ENCODE peak calls at places on chromosomes 6 and 20, in seven cellular contexts. G is GM23248, L is astrocyte of the cerebellum, A is body of pancreas, K is mesendoderm, X is prostate gland, Y is cardiac fibroblast. I is an unnamed sample.

GRCh38 chr6:39328066-39328465 is 5.6 kb upstream of the KCNK16 start:
- DNase-seq in L (no peak), K (no peak), G (no peak), A (no peak), Y (no peak), X (no peak), I (no peak)

GRCh38 chr20:44841955-44842354 is 31.6 kb upstream of the RIMS4 start:
- DNase-seq in Y (no peak), X (no peak), G (no peak), L (no peak), K (no peak), A (no peak), I (no peak)

GRCh38 chr20:21522479-21523397 is 8.9 kb upstream of the NKX2-2 start:
- DNase-seq in L (no peak), K (peak; percentile 31), A (peak; percentile 51), G (no peak), Y (no peak), X (no peak), I (no peak)

GRCh38 chr6:31826793-31827285 is 699 bp upstream of the HSPA1B start:
- DNase-seq in Y (peak; percentile 97), G (peak; percentile 91), L (peak; percentile 80), A (peak; percentile 90), K (no peak), X (peak; percentile 94), I (no peak)

GRCh38 chr6:31171931-31172882 is 1.7 kb upstream of the POU5F1 start:
- DNase-seq in L (no peak), A (no peak), Y (no peak), G (no peak), X (no peak), K (peak; percentile 83), I (no peak)

GRCh38 chr6:73579389-73579788 is 58.6 kb upstream of the EEF1A1 start:
- DNase-seq in Y (no peak), L (no peak), G (no peak), X (no peak), A (no peak), K (no peak), I (no peak)

GRCh38 chr6:78810698-78811097 is 56.7 kb upstream of the IRAK1BP1 start:
- DNase-seq in Y (peak; percentile 19), K (no peak), G (peak; percentile 83), L (no peak), X (peak; percentile 95), A (no peak), I (peak; percentile 24)

GRCh38 chr6:11609324-11610071 is 71.9 kb downstream of the TMEM170B start:
- DNase-seq in Y (peak; percentile 96), K (peak; percentile 68), X (no peak), L (peak; percentile 95), A (no peak), G (peak; percentile 96), I (peak; percentile 84)

GRCh38 chr6:122042380-122042779 is 357.1 kb upstream of the HSF2 start:
- DNase-seq in X (no peak), A (no peak), Y (no peak), K (no peak), L (no peak), G (no peak), I (no peak)

GRCh38 chr20:19832875-19833274 is 74.8 kb downstream of the RIN2 start:
- DNase-seq in G (no peak), Y (no peak), X (no peak), L (no peak), K (no peak), A (no peak), I (no peak)

GRCh38 chr6:7617954-7618764 is 28.2 kb downstream of the SNRNP48 start:
- DNase-seq in Y (peak; percentile 97), A (peak; percentile 11), X (peak; percentile 76), L (no peak), G (peak; percentile 94), K (peak; percentile 10), I (peak; percentile 16)

GRCh38 chr6:117472667-117473066 is 9.8 kb upstream of the DCBLD1 start:
- DNase-seq in Y (no peak), K (no peak), L (no peak), X (no peak), A (no peak), G (no peak), I (no peak)

GRCh38 chr20:56552911-56553629 is 20.0 kb downstream of the FAM209B start:
- DNase-seq in G (no peak), X (no peak), A (no peak), K (no peak), Y (no peak), L (no peak), I (no peak)

DNA sequence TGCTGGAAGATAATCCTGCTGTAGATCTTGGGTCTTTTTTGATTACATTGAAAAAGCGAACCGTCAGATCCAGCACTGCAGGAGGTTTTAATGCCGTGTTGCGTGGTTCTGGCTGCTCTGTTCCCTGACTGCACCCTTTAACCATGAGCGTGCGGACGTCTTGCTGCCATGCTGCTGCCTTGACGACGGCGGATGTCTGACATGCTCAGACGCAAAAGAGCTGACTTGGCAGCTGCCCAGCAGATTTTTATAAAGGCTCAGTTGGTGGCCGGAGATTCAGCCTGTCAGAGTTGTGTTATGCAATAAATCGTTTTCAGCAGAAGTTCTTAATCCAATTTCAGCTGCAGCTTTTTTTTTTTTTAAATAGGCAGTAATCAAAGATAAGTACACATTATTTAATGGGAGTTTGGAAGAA is 119.4 kb downstream of the JARID2 start:
- DNase-seq in K (no peak), A (peak; percentile 73), G (peak; percentile 92), L (peak; percentile 66), Y (peak; percentile 93), X (peak; percentile 82), I (peak; percentile 71)
- H3K4me3 ChIP-seq in K (no peak overlapping the region), A (no peak overlapping the region), G (peak overlapping the region; percentile 39), L (no peak overlapping the region), Y (no peak overlapping the region), X (no peak overlapping the region), I (no peak overlapping the region)

GRCh38 chr6:154358019-154358545 is 1.5 kb upstream of the IPCEF1 start:
- DNase-seq in A (no peak), G (no peak), X (no peak), K (no peak), L (no peak), Y (no peak), I (no peak)

GRCh38 chr6:154356690-154357089 is at the start of gene IPCEF1:
- DNase-seq in K (no peak), G (no peak), Y (no peak), A (no peak), L (no peak), X (no peak), I (no peak)

GRCh38 chr6:154356118-154356517 is 485 bp downstream of the IPCEF1 start:
- DNase-seq in L (no peak), A (no peak), X (no peak), G (no peak), Y (no peak), K (no peak), I (no peak)

GRCh38 chr6:154352898-154353585 is 3.6 kb downstream of the IPCEF1 start:
- DNase-seq in X (no peak), L (no peak), Y (no peak), K (no peak), G (no peak), A (no peak), I (no peak)

DNA sequence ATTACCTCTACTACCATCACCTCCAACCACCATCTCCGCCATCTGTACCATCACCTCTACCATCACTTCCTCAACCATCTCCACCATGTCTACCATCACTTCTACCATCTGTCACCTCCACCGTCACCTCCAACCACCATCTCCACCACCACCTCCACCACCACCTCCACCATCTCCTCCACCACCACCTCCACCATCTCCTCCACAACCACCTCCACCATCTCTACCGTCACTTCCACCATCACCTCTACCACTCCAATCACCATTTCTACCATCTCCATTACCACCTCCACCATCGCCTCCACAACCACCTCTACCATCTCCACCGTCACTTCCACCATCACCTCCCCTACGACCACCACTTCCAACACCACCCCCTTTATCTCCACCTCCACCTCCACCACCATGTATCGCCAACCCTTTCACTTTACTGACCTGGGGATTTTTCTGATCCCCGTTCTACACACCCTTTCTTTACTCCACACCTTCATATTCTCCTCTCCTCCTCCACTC is 2.3 kb downstream of the IPCEF1 start:
- DNase-seq in L (no peak), X (no peak), Y (no peak), K (no peak), G (no peak), A (no peak), I (no peak)
- H3K4me3 ChIP-seq in L (no peak overlapping the region), X (no peak overlapping the region), Y (no peak overlapping the region), K (no peak overlapping the region), G (no peak overlapping the region), A (no peak overlapping the region), I (no peak overlapping the region)

DNA sequence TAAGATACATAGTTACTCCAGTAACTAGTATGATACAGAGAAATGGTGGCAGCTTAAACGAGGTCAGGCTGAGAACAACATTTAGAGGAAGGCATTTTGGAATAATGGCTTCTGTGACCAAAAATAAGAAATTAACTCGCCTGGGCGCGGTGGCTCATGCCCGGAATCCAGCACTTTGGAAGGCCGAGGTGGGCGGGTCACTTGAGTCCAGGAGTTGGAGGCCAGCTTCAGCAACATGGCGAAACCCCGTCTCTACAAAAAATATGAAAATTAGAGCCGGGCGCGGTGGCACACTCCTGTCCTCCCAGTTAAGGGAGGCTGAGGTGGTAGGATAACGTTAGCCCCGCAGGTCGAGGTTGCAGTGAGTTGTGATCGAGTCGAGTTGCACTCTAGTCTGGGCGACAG is 1.8 kb downstream of the IGF2R start:
- DNase-seq in L (no peak), A (no peak), K (no peak), Y (no peak), G (no peak), X (no peak), I (no peak)
- H3K4me3 ChIP-seq in L (peak overlapping the region; percentile 66), A (no peak overlapping the region), K (no peak overlapping the region), Y (peak overlapping the region; percentile 75), G (peak overlapping the region; percentile 81), X (no peak overlapping the region), I (peak overlapping the region; percentile 66)

GRCh38 chr6:33432546-33432945 is 12.7 kb downstream of the SYNGAP1 start:
- DNase-seq in K (no peak), L (no peak), X (no peak), Y (no peak), G (no peak), A (no peak), I (no peak)

GRCh38 chr6:33433001-33433559 is 13.2 kb downstream of the SYNGAP1 start:
- DNase-seq in X (no peak), L (no peak), G (no peak), Y (no peak), A (no peak), K (peak; percentile 89), I (no peak)

GRCh38 chr6:33430991-33431879 is 11.4 kb downstream of the SYNGAP1 start:
- DNase-seq in L (no peak), Y (peak; percentile 63), A (peak; percentile 46), G (peak; percentile 64), K (peak; percentile 98), X (peak; percentile 26), I (no peak)

GRCh38 chr6:33431880-33432541 is 12.1 kb downstream of the SYNGAP1 start:
- DNase-seq in L (no peak), Y (no peak), G (no peak), A (no peak), K (peak; percentile 39), X (no peak), I (no peak)

DNA sequence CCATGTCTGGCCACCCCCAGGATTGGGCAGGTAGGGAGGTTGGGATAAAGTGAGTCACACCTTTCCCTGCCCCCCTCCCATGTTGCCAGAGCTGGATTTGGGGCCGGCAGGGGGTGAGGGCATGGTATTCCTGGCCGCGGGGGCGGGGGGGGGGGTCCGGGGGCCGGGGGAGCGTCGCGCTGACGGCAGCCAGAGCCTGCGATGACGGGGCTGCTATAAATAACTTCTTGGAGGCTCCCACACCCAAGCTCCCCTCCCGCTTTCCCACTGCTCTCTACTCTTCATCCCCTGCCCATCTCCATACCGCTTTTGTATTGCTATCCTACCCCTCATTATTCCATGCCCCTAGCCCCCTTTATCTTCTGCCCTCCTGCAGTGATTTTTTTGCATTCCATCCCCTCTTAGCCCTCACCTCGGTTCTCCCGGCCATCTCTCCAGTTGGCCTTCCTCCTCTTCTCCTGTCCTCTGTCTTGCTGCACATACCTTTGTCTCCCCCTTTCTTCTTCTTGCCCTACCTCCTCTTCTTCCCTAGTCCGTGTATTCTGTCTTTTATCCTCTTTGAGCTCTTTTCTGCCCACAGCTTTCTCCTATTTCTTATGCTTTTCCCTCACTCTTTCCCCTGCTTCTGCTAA is 13.8 kb downstream of the SYNGAP1 start:
- DNase-seq in X (no peak), L (no peak), Y (peak; percentile 47), K (peak; percentile 66), A (no peak), G (no peak), I (no peak)
- H3K4me3 ChIP-seq in X (no peak overlapping the region), L (no peak overlapping the region), Y (no peak overlapping the region), K (no peak overlapping the region), A (no peak overlapping the region), G (no peak overlapping the region), I (no peak overlapping the region)